ENCODE peak calls at places on chromosomes 1 and 21, in four cellular contexts. I is body of pancreas, V is HCT116, R is AG04450. W is an unnamed sample.

GRCh38 chr1:186948542-186948941 is 119.8 kb downstream of the PLA2G4A start:
- DNase-seq in V (no peak), R (no peak), I (no peak), W (no peak)

GRCh38 chr1:21924503-21925005 is 12.6 kb downstream of the HSPG2 start:
- DNase-seq in I (peak), V (no peak), R (no peak), W (no peak)

GRCh38 chr1:20172033-20172588 is 13.8 kb upstream of the UBXN10 start:
- DNase-seq in I (no peak), V (no peak), R (no peak), W (no peak)

GRCh38 chr1:22452401-22452963 is 831 bp downstream of the ZBTB40 start:
- DNase-seq in I (peak), V (no peak), R (no peak), W (no peak)

GRCh38 chr1:179978199-179979079 is 23.8 kb downstream of the CEP350 start:
- DNase-seq in I (no peak), R (no peak), V (no peak), W (no peak)

GRCh38 chr21:41346758-41347157 is 15.1 kb upstream of the MX2 start:
- DNase-seq in I (no peak), V (no peak), R (no peak), W (no peak)

GRCh38 chr1:171196351-171196750 is 11.3 kb downstream of the FMO2 start:
- DNase-seq in V (no peak), R (no peak), I (no peak), W (no peak)

GRCh38 chr21:31099122-31099521 is 60.8 kb upstream of the KRTAP19-8 start:
- DNase-seq in R (no peak), I (no peak), V (no peak), W (no peak)

GRCh38 chr21:34792504-34793089 is 123.8 kb downstream of the CLIC6 start:
- DNase-seq in I (no peak), R (no peak), V (no peak), W (no peak)

GRCh38 chr1:235552146-235552716 is 48.0 kb upstream of the B3GALNT2 start:
- DNase-seq in R (no peak), I (no peak), V (no peak), W (no peak)

GRCh38 chr1:32427264-32427963 is 33.2 kb upstream of the BSDC1 start:
- DNase-seq in V (no peak), I (no peak), R (no peak), W (no peak)

GRCh38 chr1:201419737-201420607 is 1.6 kb downstream of the TNNI1 start:
- DNase-seq in V (no peak), R (no peak), I (no peak), W (no peak)

GRCh38 chr1:176141449-176141848 is 65.6 kb downstream of the COP1 start:
- DNase-seq in I (no peak), R (no peak), V (no peak), W (no peak)

GRCh38 chr1:184504012-184504694 is 117.3 kb downstream of the C1orf21 start:
- DNase-seq in V (no peak), I (no peak), R (no peak), W (no peak)

GRCh38 chr21:46307625-46308024 is 16.0 kb downstream of the C21orf58 start:
- DNase-seq in R (no peak), V (no peak), I (no peak), W (no peak)

GRCh38 chr21:42262826-42263225 is 43.9 kb downstream of the ABCG1 start:
- DNase-seq in R (no peak), I (peak), V (no peak), W (no peak)

DNA sequence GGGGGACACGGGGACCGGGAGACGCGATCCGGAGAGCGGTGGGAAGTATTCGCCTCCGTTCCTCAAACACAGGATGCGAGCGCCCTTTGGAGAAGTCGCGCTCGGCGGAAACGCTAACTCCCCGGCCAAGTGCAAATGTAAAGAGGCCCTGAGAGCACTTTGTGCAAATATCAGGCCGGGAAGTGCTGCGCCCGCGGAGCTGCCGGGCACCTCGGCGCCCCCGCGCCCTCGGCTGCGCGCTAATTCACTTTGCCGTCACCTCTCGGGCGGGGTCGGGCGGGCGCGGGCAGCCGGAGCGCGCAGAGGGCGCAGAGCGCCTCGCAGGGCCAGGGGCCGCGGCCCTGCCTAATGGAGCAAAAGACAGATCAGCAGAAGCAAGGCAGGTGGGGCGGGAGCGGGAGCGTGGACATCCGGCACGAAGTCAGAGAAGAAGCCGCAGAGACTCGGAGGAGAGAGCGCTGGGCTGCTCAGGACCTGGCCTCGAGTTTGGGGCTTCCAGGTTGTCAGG is 281.1 kb downstream of the RRAGC start:
- DNase-seq in V (no peak), R (no peak), I (no peak), W (no peak)
- H3K4me3 ChIP-seq in V (no peak), R (no peak), I (no peak), W (no peak)

GRCh38 chr1:38474738-38475623 is 384.6 kb downstream of the RRAGC start:
- DNase-seq in I (peak), R (no peak), V (no peak), W (no peak)

GRCh38 chr1:38477811-38478210 is 381.8 kb downstream of the RRAGC start:
- DNase-seq in I (no peak), V (no peak), R (no peak), W (no peak)

GRCh38 chr1:38475624-38476005 is 384.0 kb downstream of the RRAGC start:
- DNase-seq in R (no peak), V (no peak), I (no peak), W (no peak)

GRCh38 chr1:38476784-38477175 is 382.8 kb downstream of the RRAGC start:
- DNase-seq in R (no peak), V (no peak), I (no peak), W (no peak)

DNA sequence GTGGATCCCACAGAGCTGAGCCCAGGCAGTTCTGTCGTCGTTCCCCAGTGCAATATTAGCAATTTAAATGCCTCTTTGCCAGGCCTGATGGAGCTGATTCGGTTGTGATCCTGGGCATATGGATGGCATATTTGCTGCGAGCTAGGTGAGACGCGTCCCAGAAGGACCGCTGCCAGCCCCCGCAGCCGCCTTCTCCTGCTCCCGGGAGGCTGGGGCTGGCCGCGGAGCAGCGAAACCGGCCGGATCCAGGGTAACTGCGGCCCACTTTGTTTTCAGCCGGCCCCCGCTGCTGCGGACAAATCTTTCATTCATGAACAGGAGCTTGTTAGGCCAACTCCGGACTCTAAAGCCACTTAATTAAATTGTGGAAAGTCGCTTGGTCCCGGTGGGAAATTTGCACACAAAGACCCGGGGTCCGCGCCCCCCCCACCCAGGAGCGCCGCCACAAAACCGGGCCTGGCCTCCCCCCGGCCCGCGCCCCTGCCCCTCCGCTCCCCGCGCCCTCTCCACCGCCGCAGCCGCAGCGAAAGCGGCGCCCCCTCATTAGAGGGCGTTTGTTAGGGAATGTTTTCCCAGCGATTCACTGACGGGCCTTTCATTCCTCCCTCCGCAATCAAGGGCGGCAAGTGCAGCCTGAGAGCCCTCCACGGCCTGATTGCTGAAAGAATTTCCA is 383.3 kb downstream of the RRAGC start:
- DNase-seq in V (no peak), I (no peak), R (no peak), W (no peak)
- H3K4me3 ChIP-seq in V (no peak), I (no peak), R (no peak), W (no peak)

GRCh38 chr1:108747128-108747827 is 804 bp downstream of the STXBP3 start:
- DNase-seq in V (peak), I (peak), R (peak), W (peak)

GRCh38 chr1:108749081-108749480 is 2.6 kb downstream of the STXBP3 start:
- DNase-seq in I (no peak), V (no peak), R (no peak), W (no peak)

GRCh38 chr1:108745980-108746381 is 493 bp upstream of the STXBP3 start:
- DNase-seq in V (no peak), I (no peak), R (no peak), W (no peak)

GRCh38 chr1:108746382-108747127 is at the start of gene STXBP3:
- DNase-seq in I (peak), V (peak), R (peak), W (peak)

GRCh38 chr1:108747898-108748297 is 1.4 kb downstream of the STXBP3 start:
- DNase-seq in V (no peak), I (no peak), R (no peak), W (no peak)
- H3K4me3 ChIP-seq in V (peak), I (no peak), R (peak), W (no peak)

GRCh38 chr1:94929351-94929814 is 2.5 kb upstream of the CNN3 start:
- DNase-seq in R (no peak), V (no peak), I (no peak), W (no peak)
- H3K4me3 ChIP-seq in R (peak), V (no peak), I (no peak), W (no peak)